ENCODE peak calls at places on chromosome 3, in nine cellular contexts. Q is NCI-H1417; R is NCI-H1105; I is T-helper 1 cell; J is osteocyte; T is endothelial cell; K is effector memory CD4-positive, alpha-beta T cell; L is activated naive CD4-positive, alpha-beta T cell; A is NCI-H748 treated with DMSO at 0.1 percent for 48 hours. M is an unnamed sample.

GRCh38 chr3:159635047-159635641 is 353.5 kb upstream of the IL12A start:
- DNase-seq in L (no peak), A (no peak), J (no peak), T (no peak), I (no peak), K (no peak), Q (no peak), R (no peak), M (no peak)

GRCh38 chr3:150721285-150722130 is 17.8 kb upstream of the ERICH6 start:
- DNase-seq in I (no peak), J (no peak), L (no peak), R (peak; percentile 77), K (no peak), Q (peak; percentile 86), T (no peak), A (peak; percentile 36), M (no peak)

GRCh38 chr3:61783993-61784718 is 222.8 kb downstream of the PTPRG start:
- DNase-seq in R (no peak), I (no peak), J (no peak), L (no peak), A (no peak), K (no peak), Q (no peak), T (no peak), M (no peak)

GRCh38 chr3:67655364-67656121 is 1.1 kb upstream of the SUCLG2 start:
- DNase-seq in K (peak; percentile 75), L (peak; percentile 33), R (no peak), A (no peak), T (no peak), J (no peak), Q (no peak), I (peak; percentile 61), M (no peak)

GRCh38 chr3:48915296-48915695 is 3.3 kb upstream of the ARIH2 start:
- DNase-seq in R (no peak), I (no peak), J (no peak), Q (no peak), K (no peak), L (no peak), A (no peak), T (no peak), M (no peak)

GRCh38 chr3:45035441-45036301 is 9.6 kb downstream of the CLEC3B start:
- DNase-seq in Q (no peak), K (no peak), A (no peak), L (peak; percentile 14), J (no peak), I (no peak), T (peak; percentile 26), R (no peak), M (no peak)

GRCh38 chr3:135736740-135737139 is 228.8 kb upstream of the PPP2R3A start:
- DNase-seq in A (no peak), R (no peak), T (peak; percentile 39), Q (peak; percentile 8), L (no peak), I (no peak), J (no peak), K (no peak), M (no peak)

GRCh38 chr3:24508423-24508839 is 13.8 kb upstream of the THRB start:
- DNase-seq in I (no peak), Q (no peak), T (no peak), L (no peak), J (no peak), R (no peak), K (no peak), A (no peak), M (no peak)

GRCh38 chr3:93843981-93844380 is 129.7 kb downstream of the PROS1 start:
- DNase-seq in K (no peak), L (no peak), Q (no peak), I (no peak), J (no peak), R (no peak), T (no peak), A (no peak), M (no peak)

GRCh38 chr3:128487813-128488635 is 5.0 kb downstream of the GATA2 start:
- DNase-seq in K (no peak), J (peak; percentile 91), T (peak; percentile 88), R (peak; percentile 80), A (peak; percentile 60), I (no peak), L (no peak), Q (peak; percentile 90), M (peak; percentile 82)

GRCh38 chr3:152155654-152156053 is 113.1 kb upstream of the MBNL1 start:
- DNase-seq in K (no peak), J (no peak), I (no peak), Q (no peak), T (no peak), A (no peak), L (no peak), R (no peak), M (no peak)

GRCh38 chr3:188772886-188773285 is 398.9 kb upstream of the TPRG1 start:
- DNase-seq in R (no peak), Q (no peak), J (no peak), A (no peak), L (no peak), K (no peak), I (no peak), T (no peak), M (no peak)

GRCh38 chr3:124108446-124108845 is 116.5 kb upstream of the ROPN1 start:
- DNase-seq in Q (no peak), A (no peak), T (no peak), J (no peak), R (no peak), L (no peak), I (no peak), K (no peak), M (no peak)

GRCh38 chr3:147945968-147946519 is 536.9 kb downstream of the ZIC1 start:
- DNase-seq in R (peak; percentile 11), I (no peak), T (no peak), Q (peak; percentile 19), K (no peak), A (no peak), J (no peak), L (no peak), M (peak; percentile 23)

GRCh38 chr3:126358816-126359181 is 1.6 kb upstream of the KLF15 start:
- DNase-seq in L (no peak), K (no peak), J (no peak), R (no peak), I (no peak), A (no peak), T (no peak), Q (no peak), M (no peak)

GRCh38 chr3:65500398-65501306 is 538.1 kb downstream of the MAGI1 start:
- DNase-seq in I (no peak), R (no peak), K (no peak), J (no peak), T (no peak), L (no peak), Q (no peak), A (no peak), M (no peak)

GRCh38 chr3:159765025-159765859 is 223.4 kb upstream of the IL12A start:
- DNase-seq in A (peak; percentile 35), I (no peak), R (peak; percentile 62), J (peak; percentile 93), Q (peak; percentile 89), L (no peak), T (peak; percentile 47), K (no peak), M (peak; percentile 40)